ENCODE peak calls at places on chromosomes 1 and 21, in six cellular contexts. One of them, this sample, is unnamed.

GRCh38 chr1:35031103-35031452 is 667 bp downstream of the ZMYM6 start:
- DNase-seq in psoas muscle: peak; percentile 16
- DNase-seq in epithelial cell of esophagus: peak; percentile 62
- DNase-seq in NCI-H774: no peak
- DNase-seq in stimulated activated CD4-positive, alpha-beta T cell treated with anti-CD3 and anti-CD28 coated beads, Interleukin-15, amount 100 ng/mL, for 1 hour: no peak
- DNase-seq in NCI-H1092: no peak
- DNase-seq in this sample: peak; percentile 30

GRCh38 chr1:152879559-152880198 is 1.6 kb downstream of the SMCP start:
- DNase-seq in psoas muscle: no peak
- DNase-seq in NCI-H774: no peak
- DNase-seq in stimulated activated CD4-positive, alpha-beta T cell treated with anti-CD3 and anti-CD28 coated beads, Interleukin-15, amount 100 ng/mL, for 1 hour: no peak
- DNase-seq in NCI-H1092: no peak
- DNase-seq in epithelial cell of esophagus: no peak
- DNase-seq in this sample: no peak

GRCh38 chr1:61491497-61491896 is 233.4 kb downstream of the TM2D1 start:
- DNase-seq in NCI-H774: no peak
- DNase-seq in NCI-H1092: no peak
- DNase-seq in epithelial cell of esophagus: no peak
- DNase-seq in stimulated activated CD4-positive, alpha-beta T cell treated with anti-CD3 and anti-CD28 coated beads, Interleukin-15, amount 100 ng/mL, for 1 hour: no peak
- DNase-seq in psoas muscle: no peak
- DNase-seq in this sample: no peak

GRCh38 chr1:246795906-246796694 is 71.9 kb downstream of the SCCPDH start:
- DNase-seq in NCI-H774: no peak
- DNase-seq in epithelial cell of esophagus: no peak
- DNase-seq in stimulated activated CD4-positive, alpha-beta T cell treated with anti-CD3 and anti-CD28 coated beads, Interleukin-15, amount 100 ng/mL, for 1 hour: no peak
- DNase-seq in NCI-H1092: no peak
- DNase-seq in psoas muscle: no peak
- DNase-seq in this sample: no peak

GRCh38 chr1:16073490-16074104 is at the start of gene FAM131C:
- DNase-seq in epithelial cell of esophagus: peak; percentile 37
- DNase-seq in NCI-H774: no peak
- DNase-seq in stimulated activated CD4-positive, alpha-beta T cell treated with anti-CD3 and anti-CD28 coated beads, Interleukin-15, amount 100 ng/mL, for 1 hour: no peak
- DNase-seq in psoas muscle: no peak
- DNase-seq in NCI-H1092: no peak
- DNase-seq in this sample: no peak

GRCh38 chr1:66436378-66437135 is 97.4 kb upstream of the SGIP1 start:
- DNase-seq in epithelial cell of esophagus: peak; percentile 96
- DNase-seq in NCI-H774: no peak
- DNase-seq in psoas muscle: no peak
- DNase-seq in NCI-H1092: no peak
- DNase-seq in stimulated activated CD4-positive, alpha-beta T cell treated with anti-CD3 and anti-CD28 coated beads, Interleukin-15, amount 100 ng/mL, for 1 hour: no peak
- DNase-seq in this sample: peak; percentile 98

GRCh38 chr1:3644273-3644672 is 5.6 kb downstream of the WRAP73 start:
- DNase-seq in stimulated activated CD4-positive, alpha-beta T cell treated with anti-CD3 and anti-CD28 coated beads, Interleukin-15, amount 100 ng/mL, for 1 hour: no peak
- DNase-seq in NCI-H774: no peak
- DNase-seq in psoas muscle: no peak
- DNase-seq in epithelial cell of esophagus: no peak
- DNase-seq in NCI-H1092: no peak
- DNase-seq in this sample: no peak

GRCh38 chr1:160130486-160130885 is 14.9 kb downstream of the ATP1A2 start:
- DNase-seq in stimulated activated CD4-positive, alpha-beta T cell treated with anti-CD3 and anti-CD28 coated beads, Interleukin-15, amount 100 ng/mL, for 1 hour: no peak
- DNase-seq in epithelial cell of esophagus: no peak
- DNase-seq in NCI-H1092: no peak
- DNase-seq in psoas muscle: no peak
- DNase-seq in NCI-H774: no peak
- DNase-seq in this sample: no peak

GRCh38 chr1:86990826-86991225 is 76.4 kb downstream of the HS2ST1 start:
- DNase-seq in epithelial cell of esophagus: no peak
- DNase-seq in stimulated activated CD4-positive, alpha-beta T cell treated with anti-CD3 and anti-CD28 coated beads, Interleukin-15, amount 100 ng/mL, for 1 hour: no peak
- DNase-seq in NCI-H774: no peak
- DNase-seq in NCI-H1092: no peak
- DNase-seq in psoas muscle: no peak
- DNase-seq in this sample: no peak

GRCh38 chr21:15533618-15534017 is 196.2 kb upstream of the USP25 start:
- DNase-seq in epithelial cell of esophagus: no peak
- DNase-seq in NCI-H774: no peak
- DNase-seq in NCI-H1092: no peak
- DNase-seq in psoas muscle: no peak
- DNase-seq in stimulated activated CD4-positive, alpha-beta T cell treated with anti-CD3 and anti-CD28 coated beads, Interleukin-15, amount 100 ng/mL, for 1 hour: no peak
- DNase-seq in this sample: no peak

GRCh38 chr21:29300547-29301138 is 1.9 kb downstream of the BACH1 start:
- DNase-seq in stimulated activated CD4-positive, alpha-beta T cell treated with anti-CD3 and anti-CD28 coated beads, Interleukin-15, amount 100 ng/mL, for 1 hour: no peak
- DNase-seq in epithelial cell of esophagus: no peak
- DNase-seq in NCI-H1092: no peak
- DNase-seq in psoas muscle: no peak
- DNase-seq in NCI-H774: no peak
- DNase-seq in this sample: no peak

GRCh38 chr1:203676455-203676854 is 49.8 kb downstream of the ATP2B4 start:
- DNase-seq in NCI-H1092: no peak
- DNase-seq in psoas muscle: no peak
- DNase-seq in epithelial cell of esophagus: no peak
- DNase-seq in NCI-H774: no peak
- DNase-seq in stimulated activated CD4-positive, alpha-beta T cell treated with anti-CD3 and anti-CD28 coated beads, Interleukin-15, amount 100 ng/mL, for 1 hour: no peak
- DNase-seq in this sample: no peak

GRCh38 chr1:234231061-234231892 is 142.0 kb upstream of the COA6 start:
- DNase-seq in epithelial cell of esophagus: no peak
- DNase-seq in NCI-H774: no peak
- DNase-seq in psoas muscle: no peak
- DNase-seq in NCI-H1092: no peak
- DNase-seq in stimulated activated CD4-positive, alpha-beta T cell treated with anti-CD3 and anti-CD28 coated beads, Interleukin-15, amount 100 ng/mL, for 1 hour: no peak
- DNase-seq in this sample: no peak

GRCh38 chr21:37538971-37539590 is 172.5 kb downstream of the DYRK1A start:
- DNase-seq in NCI-H1092: no peak
- DNase-seq in stimulated activated CD4-positive, alpha-beta T cell treated with anti-CD3 and anti-CD28 coated beads, Interleukin-15, amount 100 ng/mL, for 1 hour: no peak
- DNase-seq in NCI-H774: no peak
- DNase-seq in psoas muscle: no peak
- DNase-seq in epithelial cell of esophagus: no peak
- DNase-seq in this sample: no peak

GRCh38 chr1:63592536-63593302 is 492 bp upstream of the PGM1 start:
- DNase-seq in epithelial cell of esophagus: peak; percentile 44
- DNase-seq in NCI-H774: no peak
- DNase-seq in psoas muscle: no peak
- DNase-seq in stimulated activated CD4-positive, alpha-beta T cell treated with anti-CD3 and anti-CD28 coated beads, Interleukin-15, amount 100 ng/mL, for 1 hour: no peak
- DNase-seq in NCI-H1092: no peak
- DNase-seq in this sample: no peak

GRCh38 chr1:118184737-118185082 is 318 bp downstream of the SPAG17 start:
- DNase-seq in NCI-H774: no peak
- DNase-seq in stimulated activated CD4-positive, alpha-beta T cell treated with anti-CD3 and anti-CD28 coated beads, Interleukin-15, amount 100 ng/mL, for 1 hour: no peak
- DNase-seq in NCI-H1092: no peak
- DNase-seq in psoas muscle: no peak
- DNase-seq in epithelial cell of esophagus: peak; percentile 66
- DNase-seq in this sample: peak; percentile 72

GRCh38 chr1:205940710-205941109 is 2.5 kb downstream of the SLC26A9 start:
- DNase-seq in psoas muscle: no peak
- DNase-seq in NCI-H774: no peak
- DNase-seq in NCI-H1092: no peak
- DNase-seq in epithelial cell of esophagus: no peak
- DNase-seq in stimulated activated CD4-positive, alpha-beta T cell treated with anti-CD3 and anti-CD28 coated beads, Interleukin-15, amount 100 ng/mL, for 1 hour: no peak
- DNase-seq in this sample: no peak

GRCh38 chr21:44442266-44443125 is 12.8 kb upstream of the LRRC3 start:
- DNase-seq in stimulated activated CD4-positive, alpha-beta T cell treated with anti-CD3 and anti-CD28 coated beads, Interleukin-15, amount 100 ng/mL, for 1 hour: no peak
- DNase-seq in psoas muscle: peak; percentile 7
- DNase-seq in NCI-H774: no peak
- DNase-seq in epithelial cell of esophagus: no peak
- DNase-seq in NCI-H1092: no peak
- DNase-seq in this sample: no peak

GRCh38 chr1:214617843-214618242 is 14.8 kb downstream of the CENPF start:
- DNase-seq in epithelial cell of esophagus: no peak
- DNase-seq in stimulated activated CD4-positive, alpha-beta T cell treated with anti-CD3 and anti-CD28 coated beads, Interleukin-15, amount 100 ng/mL, for 1 hour: no peak
- DNase-seq in NCI-H774: no peak
- DNase-seq in psoas muscle: no peak
- DNase-seq in NCI-H1092: no peak
- DNase-seq in this sample: no peak

GRCh38 chr1:8584316-8584715 is 233.1 kb downstream of the RERE start:
- DNase-seq in epithelial cell of esophagus: no peak
- DNase-seq in psoas muscle: no peak
- DNase-seq in NCI-H774: no peak
- DNase-seq in NCI-H1092: no peak
- DNase-seq in stimulated activated CD4-positive, alpha-beta T cell treated with anti-CD3 and anti-CD28 coated beads, Interleukin-15, amount 100 ng/mL, for 1 hour: no peak
- DNase-seq in this sample: no peak

GRCh38 chr1:8031176-8031785 is 5.2 kb upstream of the ERRFI1 start:
- DNase-seq in NCI-H1092: peak; percentile 9
- DNase-seq in stimulated activated CD4-positive, alpha-beta T cell treated with anti-CD3 and anti-CD28 coated beads, Interleukin-15, amount 100 ng/mL, for 1 hour: no peak
- DNase-seq in psoas muscle: no peak
- DNase-seq in NCI-H774: no peak
- DNase-seq in epithelial cell of esophagus: peak; percentile 63
- DNase-seq in this sample: no peak

GRCh38 chr21:32966120-32966519 is 59.6 kb upstream of the OLIG2 start:
- DNase-seq in psoas muscle: no peak
- DNase-seq in NCI-H774: no peak
- DNase-seq in stimulated activated CD4-positive, alpha-beta T cell treated with anti-CD3 and anti-CD28 coated beads, Interleukin-15, amount 100 ng/mL, for 1 hour: no peak
- DNase-seq in NCI-H1092: no peak
- DNase-seq in epithelial cell of esophagus: no peak
- DNase-seq in this sample: no peak

GRCh38 chr1:105641407-105641806 is 1415.1 kb upstream of the PRMT6 start:
- DNase-seq in NCI-H774: no peak
- DNase-seq in NCI-H1092: no peak
- DNase-seq in epithelial cell of esophagus: no peak
- DNase-seq in stimulated activated CD4-positive, alpha-beta T cell treated with anti-CD3 and anti-CD28 coated beads, Interleukin-15, amount 100 ng/mL, for 1 hour: no peak
- DNase-seq in psoas muscle: no peak
- DNase-seq in this sample: no peak

GRCh38 chr1:36476945-36477344 is 5.8 kb downstream of the CSF3R start:
- DNase-seq in psoas muscle: no peak
- DNase-seq in epithelial cell of esophagus: no peak
- DNase-seq in NCI-H1092: no peak
- DNase-seq in NCI-H774: no peak
- DNase-seq in stimulated activated CD4-positive, alpha-beta T cell treated with anti-CD3 and anti-CD28 coated beads, Interleukin-15, amount 100 ng/mL, for 1 hour: no peak
- DNase-seq in this sample: no peak

GRCh38 chr1:99603699-99604595 is 42.0 kb upstream of the PALMD start:
- DNase-seq in psoas muscle: no peak
- DNase-seq in NCI-H1092: no peak
- DNase-seq in epithelial cell of esophagus: no peak
- DNase-seq in NCI-H774: no peak
- DNase-seq in stimulated activated CD4-positive, alpha-beta T cell treated with anti-CD3 and anti-CD28 coated beads, Interleukin-15, amount 100 ng/mL, for 1 hour: no peak
- DNase-seq in this sample: no peak

This sample was measured in foreskin keratinocyte.